ENCODE peak calls at places on chromosome 9, in nine cellular contexts. T, S, G, N, Q, C, M, W and P are unnamed samples.

GRCh38 chr9:28332648-28333047 is 759.4 kb upstream of the C9orf72 start:
- DNase-seq in T (no peak), S (no peak), G (no peak), N (no peak), Q (no peak), C (no peak), M (no peak), W (no peak), P (no peak)

GRCh38 chr9:68719847-68720246 is 14.8 kb downstream of the PIP5K1B start:
- DNase-seq in T (no peak), S (no peak), G (no peak), N (no peak), Q (no peak), C (no peak), M (no peak), W (no peak), P (no peak)

GRCh38 chr9:125655691-125656410 is 51.2 kb downstream of the MAPKAP1 start:
- DNase-seq in T (peak), S (no peak), G (peak), N (no peak), Q (no peak), C (no peak), M (no peak), W (no peak), P (no peak)

GRCh38 chr9:94554439-94555331 is at the start of gene PCAT7:
- DNase-seq in T (peak), S (peak), G (peak), N (peak), Q (no peak), C (no peak), M (no peak), W (peak), P (no peak)

GRCh38 chr9:130872912-130873503 is 23.6 kb downstream of the QRFP start:
- DNase-seq in T (no peak), S (no peak), G (no peak), N (no peak), Q (peak), C (no peak), M (no peak), W (peak), P (no peak)

GRCh38 chr9:127968046-127968445 is 12.7 kb downstream of the EEIG1 start:
- DNase-seq in T (peak), S (peak), G (no peak), N (no peak), Q (peak), C (no peak), M (no peak), W (no peak), P (no peak)

GRCh38 chr9:86321373-86321772 is 32.8 kb downstream of the TUT7 start:
- DNase-seq in T (no peak), S (no peak), G (peak), N (no peak), Q (no peak), C (no peak), M (no peak), W (no peak), P (no peak)

GRCh38 chr9:110844121-110844520 is 175.5 kb downstream of the MUSK start:
- DNase-seq in T (no peak), S (no peak), G (no peak), N (no peak), Q (no peak), C (no peak), M (no peak), W (no peak), P (no peak)

GRCh38 chr9:70484232-70485130 is 70.0 kb upstream of the KLF9 start:
- DNase-seq in T (peak), S (no peak), G (peak), N (peak), Q (no peak), C (peak), M (no peak), W (peak), P (no peak)

GRCh38 chr9:113616716-113617496 is 153.4 kb downstream of the RGS3 start:
- DNase-seq in T (no peak), S (no peak), G (no peak), N (no peak), Q (no peak), C (no peak), M (no peak), W (no peak), P (no peak)

GRCh38 chr9:38171926-38172325 is 102.9 kb upstream of the SHB start:
- DNase-seq in T (no peak), S (no peak), G (no peak), N (no peak), Q (no peak), C (no peak), M (no peak), W (no peak), P (no peak)

DNA sequence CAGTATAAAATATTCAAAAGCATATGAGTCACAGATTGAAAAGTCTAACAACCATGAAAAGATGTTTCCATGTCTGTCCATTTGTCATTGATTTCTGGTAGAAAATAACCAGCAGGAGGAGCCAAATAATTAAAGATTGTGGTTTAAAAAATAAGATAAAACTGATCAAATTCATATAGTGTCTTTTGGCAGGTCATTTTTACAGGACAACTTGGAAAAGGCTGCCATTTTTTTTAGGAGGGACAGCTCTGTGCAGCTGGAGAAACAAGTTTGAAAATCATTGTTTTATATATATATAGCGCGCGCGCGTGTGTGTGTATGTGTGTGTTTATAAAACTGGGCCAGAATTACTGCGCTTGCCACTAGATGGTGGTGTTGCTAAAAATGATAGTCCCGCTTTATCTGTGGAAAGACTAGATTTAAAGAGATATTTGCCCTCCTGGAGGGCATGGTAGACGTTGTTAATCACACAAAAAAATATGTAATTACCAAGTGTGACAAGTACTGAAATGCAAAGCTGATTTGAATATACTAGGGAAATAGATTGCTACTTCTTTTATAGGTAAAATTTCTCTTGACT is 1.3 kb upstream of the TRMO start:
- DNase-seq in T (peak), S (no peak), G (peak), N (peak), Q (peak), C (peak), M (no peak), W (peak), P (peak)
- H3K27ac ChIP-seq in T (no peak), S (peak), G (no peak), N (peak), Q (peak), C (peak), M (no peak), W (no peak), P (peak)

DNA sequence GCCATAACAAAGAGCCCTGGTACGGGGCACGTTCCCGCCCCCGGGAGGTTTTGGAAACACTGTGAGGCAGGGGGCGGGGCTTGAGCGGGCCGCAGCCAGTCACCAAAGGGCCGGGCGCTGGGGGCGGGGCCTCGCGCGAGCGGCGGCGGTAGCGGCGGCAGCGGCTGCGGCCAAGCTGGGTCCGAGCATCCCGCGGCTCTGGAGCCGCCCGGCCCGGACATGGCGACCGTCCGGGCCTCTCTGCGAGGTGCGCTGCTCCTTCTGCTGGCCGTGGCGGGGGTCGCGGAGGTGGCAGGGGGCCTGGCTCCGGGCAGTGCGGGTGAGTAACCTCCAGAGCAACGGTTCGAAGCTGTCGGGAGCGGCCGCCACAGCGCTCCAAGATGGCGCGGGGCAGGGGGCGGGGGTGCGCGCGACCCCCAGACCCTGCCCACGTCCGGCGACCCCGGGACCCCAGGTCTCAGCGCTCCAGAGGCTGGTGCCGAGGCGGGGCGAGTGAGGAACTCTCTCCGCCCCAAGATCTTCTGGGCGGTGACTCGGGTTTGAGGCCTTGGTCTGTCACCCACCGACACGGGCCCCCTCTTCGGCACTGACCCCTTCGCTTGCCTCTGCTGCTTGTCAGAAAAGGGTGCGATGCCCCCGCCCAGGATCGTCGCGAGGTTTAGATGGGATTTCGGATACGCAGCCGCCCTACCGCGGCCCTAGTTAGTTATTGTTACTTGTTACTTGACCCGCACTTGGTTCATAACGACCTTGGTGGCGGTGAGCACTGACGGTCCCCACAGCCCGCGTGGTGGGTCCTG is at the start of gene RECK:
- DNase-seq in T (peak), S (peak), G (peak), N (peak), Q (peak), C (peak), M (peak), W (peak), P (no peak)
- H3K27ac ChIP-seq in T (peak), S (peak), G (peak), N (no peak), Q (peak), C (peak), M (peak), W (no peak), P (peak)

GRCh38 chr9:124209774-124210173 is 48.0 kb upstream of the NEK6 start:
- DNase-seq in T (no peak), S (no peak), G (no peak), N (no peak), Q (no peak), C (no peak), M (no peak), W (no peak), P (no peak)
- H3K27ac ChIP-seq in T (no peak), S (no peak), G (no peak), N (no peak), Q (no peak), C (no peak), M (no peak), W (no peak), P (no peak)

DNA sequence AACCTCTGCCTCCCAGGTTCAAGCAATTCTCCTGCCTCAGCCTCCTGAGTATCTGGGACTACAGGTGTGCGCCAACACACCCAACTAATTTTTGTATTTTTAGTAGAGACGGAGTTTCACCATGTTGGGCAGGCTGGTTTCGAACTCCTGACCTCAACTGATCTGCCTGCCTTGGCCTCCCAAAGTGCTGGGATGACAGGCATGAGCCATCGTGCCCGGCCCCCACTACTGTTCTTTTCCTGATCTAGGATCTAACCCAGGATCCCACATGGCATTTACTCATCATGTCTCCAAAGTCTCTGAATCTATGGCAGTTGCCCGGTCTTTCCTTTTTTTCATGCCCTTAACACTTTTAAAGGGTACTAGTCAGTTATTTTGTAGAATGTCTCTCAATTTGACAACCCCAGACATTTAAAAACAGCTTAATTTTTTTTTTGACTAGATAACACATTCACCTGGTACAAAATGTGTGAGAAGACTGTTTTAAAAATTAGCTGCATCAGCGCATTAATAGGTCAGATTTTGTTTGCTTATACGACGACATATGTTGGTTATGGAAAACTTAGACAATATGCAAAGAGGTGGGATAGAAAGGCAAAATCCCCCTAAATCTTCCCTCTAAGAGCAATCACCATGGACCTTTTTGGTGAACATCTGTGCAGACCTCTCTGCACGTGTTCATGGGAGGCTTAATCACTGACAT is 46.5 kb downstream of the STOM start:
- DNase-seq in T (no peak), S (no peak), G (no peak), N (no peak), Q (no peak), C (no peak), M (no peak), W (no peak), P (no peak)
- H3K27ac ChIP-seq in T (no peak), S (peak), G (peak), N (no peak), Q (peak), C (no peak), M (no peak), W (no peak), P (no peak)

GRCh38 chr9:133788819-133789733 is 50.9 kb upstream of the SARDH start:
- DNase-seq in T (no peak), S (no peak), G (no peak), N (no peak), Q (peak), C (no peak), M (peak), W (no peak), P (no peak)
- H3K27ac ChIP-seq in T (no peak), S (no peak), G (no peak), N (no peak), Q (peak), C (no peak), M (peak), W (no peak), P (no peak)

DNA sequence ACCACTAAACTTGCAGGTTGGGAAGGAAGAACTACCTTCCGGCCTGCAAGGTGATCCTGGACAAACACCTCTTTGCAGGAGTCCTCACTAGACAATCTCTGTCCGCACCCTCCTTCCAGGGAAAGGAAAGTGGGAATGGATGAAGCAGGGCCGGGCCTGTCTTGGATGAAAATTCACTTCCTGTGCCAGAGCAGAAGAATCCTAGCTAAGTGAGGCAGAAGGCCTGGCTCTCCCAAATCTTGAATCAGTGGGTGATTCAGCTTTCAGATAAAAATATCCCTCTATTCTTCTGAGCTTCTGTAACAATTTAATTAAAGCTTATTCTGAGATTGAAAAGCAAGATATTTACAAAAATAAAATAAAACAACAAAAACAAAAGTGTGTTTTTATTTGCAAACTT is 281.9 kb upstream of the TLE4 start:
- DNase-seq in T (no peak), S (no peak), G (no peak), N (no peak), Q (no peak), C (no peak), M (no peak), W (no peak), P (no peak)
- H3K27ac ChIP-seq in T (no peak), S (no peak), G (no peak), N (no peak), Q (no peak), C (no peak), M (no peak), W (no peak), P (no peak)